ENCODE peak calls at places on chromosome 14, in four cellular contexts. One of them, this sample, is unnamed.

GRCh38 chr14:63164108-63164683 is 40.0 kb upstream of the RHOJ start:
- DNase-seq in Daoy: peak; percentile 53
- DNase-seq in activated T-cell treated with anti-CD3 and anti-CD28 coated beads for 48 hours: no peak
- DNase-seq in naive thymus-derived CD4-positive, alpha-beta T cell: no peak
- DNase-seq in this sample: no peak

GRCh38 chr14:43039881-43040280 is 1433.2 kb downstream of the LRFN5 start:
- DNase-seq in Daoy: no peak
- DNase-seq in activated T-cell treated with anti-CD3 and anti-CD28 coated beads for 48 hours: no peak
- DNase-seq in naive thymus-derived CD4-positive, alpha-beta T cell: no peak
- DNase-seq in this sample: no peak

GRCh38 chr14:72961579-72962335 is 35.5 kb downstream of the DCAF4 start:
- DNase-seq in Daoy: peak; percentile 75
- DNase-seq in activated T-cell treated with anti-CD3 and anti-CD28 coated beads for 48 hours: no peak
- DNase-seq in naive thymus-derived CD4-positive, alpha-beta T cell: no peak
- DNase-seq in this sample: no peak

GRCh38 chr14:102450206-102451063 is 59.1 kb downstream of the ANKRD9 start:
- DNase-seq in Daoy: no peak
- DNase-seq in activated T-cell treated with anti-CD3 and anti-CD28 coated beads for 48 hours: no peak
- DNase-seq in naive thymus-derived CD4-positive, alpha-beta T cell: no peak
- DNase-seq in this sample: no peak

GRCh38 chr14:60753264-60754126 is 18.9 kb downstream of the MNAT1 start:
- DNase-seq in Daoy: peak; percentile 12
- DNase-seq in activated T-cell treated with anti-CD3 and anti-CD28 coated beads for 48 hours: peak; percentile 31
- DNase-seq in naive thymus-derived CD4-positive, alpha-beta T cell: peak; percentile 81
- DNase-seq in this sample: peak; percentile 83

GRCh38 chr14:102203382-102203781 is 63.7 kb downstream of the WDR20 start:
- DNase-seq in Daoy: no peak
- DNase-seq in activated T-cell treated with anti-CD3 and anti-CD28 coated beads for 48 hours: no peak
- DNase-seq in naive thymus-derived CD4-positive, alpha-beta T cell: no peak
- DNase-seq in this sample: no peak

GRCh38 chr14:66405158-66405557 is 81.0 kb upstream of the CCDC196 start:
- DNase-seq in Daoy: peak; percentile 51
- DNase-seq in activated T-cell treated with anti-CD3 and anti-CD28 coated beads for 48 hours: no peak
- DNase-seq in naive thymus-derived CD4-positive, alpha-beta T cell: no peak
- DNase-seq in this sample: no peak

GRCh38 chr14:92677087-92677668 is 71.2 kb downstream of the LGMN start:
- DNase-seq in Daoy: no peak
- DNase-seq in activated T-cell treated with anti-CD3 and anti-CD28 coated beads for 48 hours: peak; percentile 75
- DNase-seq in naive thymus-derived CD4-positive, alpha-beta T cell: no peak
- DNase-seq in this sample: no peak

GRCh38 chr14:104555621-104556255 is 23.8 kb upstream of the C14orf180 start:
- DNase-seq in Daoy: no peak
- DNase-seq in activated T-cell treated with anti-CD3 and anti-CD28 coated beads for 48 hours: no peak
- DNase-seq in naive thymus-derived CD4-positive, alpha-beta T cell: no peak
- DNase-seq in this sample: no peak

GRCh38 chr14:35929171-35929570 is 103.0 kb downstream of the BRMS1L start:
- DNase-seq in Daoy: no peak
- DNase-seq in activated T-cell treated with anti-CD3 and anti-CD28 coated beads for 48 hours: no peak
- DNase-seq in naive thymus-derived CD4-positive, alpha-beta T cell: no peak
- DNase-seq in this sample: no peak

GRCh38 chr14:104881369-104881979 is 16.4 kb downstream of the CEP170B start:
- DNase-seq in Daoy: no peak
- DNase-seq in activated T-cell treated with anti-CD3 and anti-CD28 coated beads for 48 hours: no peak
- DNase-seq in naive thymus-derived CD4-positive, alpha-beta T cell: no peak
- DNase-seq in this sample: no peak

GRCh38 chr14:32654106-32654505 is 284.6 kb upstream of the NPAS3 start:
- DNase-seq in Daoy: no peak
- DNase-seq in activated T-cell treated with anti-CD3 and anti-CD28 coated beads for 48 hours: no peak
- DNase-seq in naive thymus-derived CD4-positive, alpha-beta T cell: no peak
- DNase-seq in this sample: no peak